ENCODE peak calls at places on chromosomes 6 and 20, in seven cellular contexts. Y, K, D, E, I, G and X are unnamed samples.

GRCh38 chr6:23003671-23004598 is 434.6 kb downstream of the HDGFL1 start:
- DNase-seq in E (no peak), G (no peak), D (no peak), I (peak), Y (no peak), K (no peak), X (no peak)

GRCh38 chr6:169224185-169224695 is 29.4 kb downstream of the THBS2 start:
- DNase-seq in Y (no peak), E (no peak), I (no peak), K (no peak), G (no peak), D (no peak), X (no peak)

GRCh38 chr6:166955865-166956443 is 396 bp downstream of the RNASET2 start:
- DNase-seq in D (no peak), G (no peak), Y (peak), K (peak), E (no peak), I (no peak), X (no peak)

GRCh38 chr6:72580281-72580940 is 41.5 kb upstream of the KCNQ5 start:
- DNase-seq in I (no peak), G (no peak), K (peak), Y (no peak), E (peak), D (peak), X (peak)

GRCh38 chr6:170180671-170181337 is 110.1 kb downstream of the DLL1 start:
- DNase-seq in I (no peak), D (no peak), K (no peak), Y (no peak), G (no peak), E (no peak), X (no peak)

GRCh38 chr6:112906737-112907136 is 559.6 kb downstream of the RFPL4B start:
- DNase-seq in Y (no peak), E (no peak), K (peak), I (no peak), G (no peak), D (no peak), X (no peak)

GRCh38 chr6:145621776-145622175 is 113.5 kb downstream of the EPM2A start:
- DNase-seq in D (no peak), Y (no peak), G (no peak), I (no peak), E (no peak), K (no peak), X (no peak)

GRCh38 chr6:146095481-146095880 is 66.6 kb downstream of the GRM1 start:
- DNase-seq in G (no peak), E (no peak), Y (no peak), D (no peak), K (no peak), I (no peak), X (no peak)

GRCh38 chr6:36769676-36770499 is 69.4 kb downstream of the CPNE5 start:
- DNase-seq in G (no peak), E (peak), D (no peak), I (no peak), K (no peak), Y (no peak), X (no peak)

GRCh38 chr6:125722886-125723285 is 26.5 kb upstream of the HEY2 start:
- DNase-seq in E (no peak), G (no peak), Y (no peak), I (no peak), D (no peak), K (no peak), X (no peak)

GRCh38 chr6:111759836-111760785 is 113.1 kb downstream of the FYN start:
- DNase-seq in Y (no peak), E (no peak), D (no peak), K (no peak), I (peak), G (no peak), X (no peak)

GRCh38 chr6:154343473-154344308 is 12.9 kb downstream of the IPCEF1 start:
- DNase-seq in E (no peak), K (no peak), D (no peak), I (peak), Y (peak), G (peak), X (no peak)

GRCh38 chr6:92577077-92577719 is 842.2 kb downstream of the EPHA7 start:
- DNase-seq in E (no peak), D (no peak), Y (peak), I (no peak), G (peak), K (no peak), X (no peak)

GRCh38 chr20:49575551-49576060 is 7.7 kb upstream of the PTGIS start:
- DNase-seq in Y (no peak), G (no peak), K (peak), D (no peak), I (no peak), E (no peak), X (no peak)

GRCh38 chr6:133208183-133208755 is 32.9 kb upstream of the EYA4 start:
- DNase-seq in I (no peak), E (no peak), D (no peak), Y (no peak), G (no peak), K (no peak), X (no peak)

GRCh38 chr20:33249456-33249855 is 13.7 kb downstream of the BPIFA1 start:
- DNase-seq in D (no peak), Y (no peak), I (no peak), E (no peak), G (no peak), K (no peak), X (no peak)